ENCODE peak calls at places on chromosomes 3 and 15, in nine cellular contexts. One of them, this sample, is unnamed.

GRCh38 chr15:53910852-53911251 is 67.4 kb upstream of the UNC13C start:
- DNase-seq in right atrium auricular region: no peak
- DNase-seq in effector memory CD4-positive, alpha-beta T cell: no peak
- DNase-seq in heart left ventricle: no peak
- DNase-seq in fibroblast of lung: no peak
- DNase-seq in heart right ventricle: no peak
- DNase-seq in tibial artery: no peak
- DNase-seq in lung: no peak
- DNase-seq in endodermal cell: no peak
- DNase-seq in this sample: no peak

GRCh38 chr3:59482001-59482400 is 432.2 kb upstream of the CFAP20DC start:
- DNase-seq in right atrium auricular region: no peak
- DNase-seq in effector memory CD4-positive, alpha-beta T cell: no peak
- DNase-seq in heart left ventricle: no peak
- DNase-seq in fibroblast of lung: no peak
- DNase-seq in heart right ventricle: no peak
- DNase-seq in tibial artery: no peak
- DNase-seq in lung: no peak
- DNase-seq in endodermal cell: no peak
- DNase-seq in this sample: no peak

GRCh38 chr15:73727330-73728018 is 25.7 kb downstream of the INSYN1 start:
- DNase-seq in right atrium auricular region: no peak
- DNase-seq in effector memory CD4-positive, alpha-beta T cell: no peak
- DNase-seq in heart left ventricle: peak; percentile 68
- DNase-seq in fibroblast of lung: no peak
- DNase-seq in heart right ventricle: no peak
- DNase-seq in tibial artery: no peak
- DNase-seq in lung: no peak
- DNase-seq in endodermal cell: no peak
- DNase-seq in this sample: no peak

GRCh38 chr3:170423001-170423615 is 4.4 kb downstream of the CLDN11 start:
- DNase-seq in right atrium auricular region: no peak
- DNase-seq in effector memory CD4-positive, alpha-beta T cell: no peak
- DNase-seq in heart left ventricle: no peak
- DNase-seq in fibroblast of lung: no peak
- DNase-seq in heart right ventricle: no peak
- DNase-seq in tibial artery: no peak
- DNase-seq in lung: no peak
- DNase-seq in endodermal cell: no peak
- DNase-seq in this sample: no peak

GRCh38 chr3:58474348-58474911 is 17.5 kb upstream of the KCTD6 start:
- DNase-seq in right atrium auricular region: no peak
- DNase-seq in effector memory CD4-positive, alpha-beta T cell: no peak
- DNase-seq in heart left ventricle: no peak
- DNase-seq in fibroblast of lung: no peak
- DNase-seq in heart right ventricle: no peak
- DNase-seq in tibial artery: no peak
- DNase-seq in lung: no peak
- DNase-seq in endodermal cell: no peak
- DNase-seq in this sample: no peak

GRCh38 chr15:69145694-69146492 is 14.5 kb upstream of the GLCE start:
- DNase-seq in right atrium auricular region: no peak
- DNase-seq in effector memory CD4-positive, alpha-beta T cell: no peak
- DNase-seq in heart left ventricle: no peak
- DNase-seq in fibroblast of lung: peak; percentile 37
- DNase-seq in heart right ventricle: no peak
- DNase-seq in tibial artery: no peak
- DNase-seq in lung: no peak
- DNase-seq in endodermal cell: no peak
- DNase-seq in this sample: no peak

GRCh38 chr3:142209655-142210054 is 15.7 kb downstream of the GK5 start:
- DNase-seq in right atrium auricular region: no peak
- DNase-seq in effector memory CD4-positive, alpha-beta T cell: no peak
- DNase-seq in heart left ventricle: peak; percentile 56
- DNase-seq in fibroblast of lung: peak; percentile 88
- DNase-seq in heart right ventricle: no peak
- DNase-seq in tibial artery: peak; percentile 67
- DNase-seq in lung: no peak
- DNase-seq in endodermal cell: no peak
- DNase-seq in this sample: peak; percentile 62

GRCh38 chr3:64355473-64355872 is 130.2 kb upstream of the PRICKLE2 start:
- DNase-seq in right atrium auricular region: no peak
- DNase-seq in effector memory CD4-positive, alpha-beta T cell: no peak
- DNase-seq in heart left ventricle: no peak
- DNase-seq in fibroblast of lung: peak; percentile 46
- DNase-seq in heart right ventricle: no peak
- DNase-seq in tibial artery: no peak
- DNase-seq in lung: no peak
- DNase-seq in endodermal cell: no peak
- DNase-seq in this sample: peak; percentile 32

GRCh38 chr3:23659274-23659673 is 146.5 kb upstream of the UBE2E1 start:
- DNase-seq in right atrium auricular region: no peak
- DNase-seq in effector memory CD4-positive, alpha-beta T cell: no peak
- DNase-seq in heart left ventricle: no peak
- DNase-seq in fibroblast of lung: no peak
- DNase-seq in heart right ventricle: no peak
- DNase-seq in tibial artery: no peak
- DNase-seq in lung: no peak
- DNase-seq in endodermal cell: no peak
- DNase-seq in this sample: no peak

GRCh38 chr3:14377838-14378169 is 24.6 kb upstream of the SLC6A6 start:
- DNase-seq in right atrium auricular region: no peak
- DNase-seq in effector memory CD4-positive, alpha-beta T cell: no peak
- DNase-seq in heart left ventricle: peak; percentile 61
- DNase-seq in fibroblast of lung: no peak
- DNase-seq in heart right ventricle: no peak
- DNase-seq in tibial artery: no peak
- DNase-seq in lung: peak; percentile 57
- DNase-seq in endodermal cell: no peak
- DNase-seq in this sample: no peak

GRCh38 chr3:141239551-141240281 is 8.1 kb downstream of the PXYLP1 start:
- DNase-seq in right atrium auricular region: no peak
- DNase-seq in effector memory CD4-positive, alpha-beta T cell: no peak
- DNase-seq in heart left ventricle: no peak
- DNase-seq in fibroblast of lung: no peak
- DNase-seq in heart right ventricle: no peak
- DNase-seq in tibial artery: no peak
- DNase-seq in lung: no peak
- DNase-seq in endodermal cell: peak; percentile 34
- DNase-seq in this sample: no peak

GRCh38 chr3:46141807-46142206 is 66.3 kb downstream of the CCR1 start:
- DNase-seq in right atrium auricular region: no peak
- DNase-seq in effector memory CD4-positive, alpha-beta T cell: no peak
- DNase-seq in heart left ventricle: no peak
- DNase-seq in fibroblast of lung: no peak
- DNase-seq in heart right ventricle: no peak
- DNase-seq in tibial artery: no peak
- DNase-seq in lung: no peak
- DNase-seq in endodermal cell: no peak
- DNase-seq in this sample: no peak

GRCh38 chr3:26438325-26438940 is 184.1 kb upstream of the LRRC3B start:
- DNase-seq in right atrium auricular region: no peak
- DNase-seq in effector memory CD4-positive, alpha-beta T cell: no peak
- DNase-seq in heart left ventricle: no peak
- DNase-seq in fibroblast of lung: no peak
- DNase-seq in heart right ventricle: no peak
- DNase-seq in tibial artery: no peak
- DNase-seq in lung: no peak
- DNase-seq in endodermal cell: no peak
- DNase-seq in this sample: no peak

GRCh38 chr3:126083913-126084514 is at the start of gene SLC41A3:
- DNase-seq in right atrium auricular region: peak; percentile 83
- DNase-seq in effector memory CD4-positive, alpha-beta T cell: peak; percentile 76
- DNase-seq in heart left ventricle: peak; percentile 94
- DNase-seq in fibroblast of lung: peak; percentile 77
- DNase-seq in heart right ventricle: peak; percentile 94
- DNase-seq in tibial artery: peak; percentile 90
- DNase-seq in lung: peak; percentile 92
- DNase-seq in endodermal cell: peak; percentile 95
- DNase-seq in this sample: peak; percentile 86

GRCh38 chr3:128800241-128801187 is 74.5 kb downstream of the RAB7A start:
- DNase-seq in right atrium auricular region: no peak
- DNase-seq in effector memory CD4-positive, alpha-beta T cell: no peak
- DNase-seq in heart left ventricle: peak; percentile 77
- DNase-seq in fibroblast of lung: no peak
- DNase-seq in heart right ventricle: no peak
- DNase-seq in tibial artery: no peak
- DNase-seq in lung: no peak
- DNase-seq in endodermal cell: no peak
- DNase-seq in this sample: no peak

GRCh38 chr3:140816372-140816771 is 125.3 kb upstream of the SLC25A36 start:
- DNase-seq in right atrium auricular region: no peak
- DNase-seq in effector memory CD4-positive, alpha-beta T cell: no peak
- DNase-seq in heart left ventricle: no peak
- DNase-seq in fibroblast of lung: no peak
- DNase-seq in heart right ventricle: no peak
- DNase-seq in tibial artery: no peak
- DNase-seq in lung: no peak
- DNase-seq in endodermal cell: no peak
- DNase-seq in this sample: no peak

GRCh38 chr3:43043793-43044192 is 62.1 kb downstream of the POMGNT2 start:
- DNase-seq in right atrium auricular region: peak; percentile 26
- DNase-seq in effector memory CD4-positive, alpha-beta T cell: no peak
- DNase-seq in heart left ventricle: no peak
- DNase-seq in fibroblast of lung: no peak
- DNase-seq in heart right ventricle: no peak
- DNase-seq in tibial artery: no peak
- DNase-seq in lung: no peak
- DNase-seq in endodermal cell: peak; percentile 10
- DNase-seq in this sample: no peak

GRCh38 chr3:43043071-43043766 is 62.7 kb downstream of the POMGNT2 start:
- DNase-seq in right atrium auricular region: peak; percentile 51
- DNase-seq in effector memory CD4-positive, alpha-beta T cell: no peak
- DNase-seq in heart left ventricle: no peak
- DNase-seq in fibroblast of lung: no peak
- DNase-seq in heart right ventricle: no peak
- DNase-seq in tibial artery: no peak
- DNase-seq in lung: no peak
- DNase-seq in endodermal cell: no peak
- DNase-seq in this sample: no peak

GRCh38 chr3:43046583-43046982 is 59.3 kb downstream of the POMGNT2 start:
- DNase-seq in right atrium auricular region: peak; percentile 9
- DNase-seq in effector memory CD4-positive, alpha-beta T cell: no peak
- DNase-seq in heart left ventricle: no peak
- DNase-seq in fibroblast of lung: no peak
- DNase-seq in heart right ventricle: no peak
- DNase-seq in tibial artery: no peak
- DNase-seq in lung: peak; percentile 6
- DNase-seq in endodermal cell: no peak
- DNase-seq in this sample: no peak

GRCh38 chr3:43053291-43053690 is 52.6 kb downstream of the POMGNT2 start:
- DNase-seq in right atrium auricular region: peak; percentile 11
- DNase-seq in effector memory CD4-positive, alpha-beta T cell: no peak
- DNase-seq in heart left ventricle: no peak
- DNase-seq in fibroblast of lung: no peak
- DNase-seq in heart right ventricle: no peak
- DNase-seq in tibial artery: no peak
- DNase-seq in lung: no peak
- DNase-seq in endodermal cell: peak; percentile 34
- DNase-seq in this sample: no peak

GRCh38 chr3:43048470-43048869 is 57.4 kb downstream of the POMGNT2 start:
- DNase-seq in right atrium auricular region: peak; percentile 4
- DNase-seq in effector memory CD4-positive, alpha-beta T cell: no peak
- DNase-seq in heart left ventricle: no peak
- DNase-seq in fibroblast of lung: no peak
- DNase-seq in heart right ventricle: no peak
- DNase-seq in tibial artery: no peak
- DNase-seq in lung: no peak
- DNase-seq in endodermal cell: peak; percentile 8
- DNase-seq in this sample: no peak
- H3K9me3 ChIP-seq in right atrium auricular region: peaks cover 44% of the 10 kb centered on the region
- H3K9me3 ChIP-seq in effector memory CD4-positive, alpha-beta T cell: peaks cover 7% of the 10 kb centered on the region
- H3K9me3 ChIP-seq in heart left ventricle: peaks cover 36% of the 10 kb centered on the region
- H3K9me3 ChIP-seq in fibroblast of lung: no peaks in the 10 kb centered on the region
- H3K9me3 ChIP-seq in heart right ventricle: peaks cover 10% of the 10 kb centered on the region
- H3K9me3 ChIP-seq in tibial artery: peaks cover 50% of the 10 kb centered on the region
- H3K9me3 ChIP-seq in lung: peaks cover 21% of the 10 kb centered on the region
- H3K9me3 ChIP-seq in endodermal cell: peaks cover 79% of the 10 kb centered on the region
- H3K9me3 ChIP-seq in this sample: no peaks in the 10 kb centered on the region

GRCh38 chr15:25719101-25719985 is 143.8 kb downstream of the ATP10A start:
- DNase-seq in right atrium auricular region: no peak
- DNase-seq in effector memory CD4-positive, alpha-beta T cell: no peak
- DNase-seq in heart left ventricle: no peak
- DNase-seq in fibroblast of lung: no peak
- DNase-seq in heart right ventricle: no peak
- DNase-seq in tibial artery: no peak
- DNase-seq in lung: no peak
- DNase-seq in endodermal cell: peak; percentile 13
- DNase-seq in this sample: no peak
- H3K9me3 ChIP-seq in right atrium auricular region: no peaks in the 10 kb centered on the region
- H3K9me3 ChIP-seq in effector memory CD4-positive, alpha-beta T cell: no peaks in the 10 kb centered on the region
- H3K9me3 ChIP-seq in heart left ventricle: no peaks in the 10 kb centered on the region
- H3K9me3 ChIP-seq in fibroblast of lung: no peaks in the 10 kb centered on the region
- H3K9me3 ChIP-seq in heart right ventricle: no peaks in the 10 kb centered on the region
- H3K9me3 ChIP-seq in tibial artery: no peaks in the 10 kb centered on the region
- H3K9me3 ChIP-seq in lung: no peaks in the 10 kb centered on the region
- H3K9me3 ChIP-seq in endodermal cell: no peaks in the 10 kb centered on the region
- H3K9me3 ChIP-seq in this sample: no peaks in the 10 kb centered on the region

DNA sequence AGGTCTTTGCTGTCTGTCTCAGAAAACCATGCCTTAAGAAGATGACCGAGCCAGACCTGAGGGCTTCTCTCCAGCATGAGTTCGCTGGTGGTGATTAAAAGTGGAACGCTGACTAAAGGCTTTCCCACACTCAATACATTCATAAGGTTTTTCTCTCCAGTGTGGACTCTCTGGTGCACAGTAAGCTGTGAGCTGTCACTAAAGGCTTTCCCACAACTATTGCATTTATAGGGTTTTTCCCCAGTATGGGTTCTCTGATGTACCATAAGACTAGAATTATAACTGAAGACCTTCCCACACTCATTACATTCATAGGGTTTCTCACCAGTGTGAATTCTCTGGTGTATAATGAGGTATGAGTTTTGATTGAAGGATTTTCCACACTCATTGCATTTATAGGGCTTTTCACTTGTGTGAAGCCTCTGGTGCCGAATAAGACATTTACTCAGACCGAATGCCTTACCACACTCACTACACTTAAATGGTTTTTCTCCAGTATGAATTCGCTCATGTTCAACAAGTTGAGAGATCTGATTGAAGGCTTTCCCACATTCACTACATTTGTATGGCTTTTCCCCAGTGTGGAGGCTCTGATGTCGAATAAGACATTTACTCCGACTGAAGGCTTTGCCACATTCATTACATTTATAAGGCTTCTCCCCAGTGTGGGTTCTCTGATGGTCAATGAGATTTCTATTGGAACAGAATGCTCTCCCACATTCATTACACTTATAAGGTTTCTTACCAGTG is 21.9 kb upstream of the ZNF445 start:
- DNase-seq in right atrium auricular region: no peak
- DNase-seq in effector memory CD4-positive, alpha-beta T cell: no peak
- DNase-seq in heart left ventricle: no peak
- DNase-seq in fibroblast of lung: no peak
- DNase-seq in heart right ventricle: no peak
- DNase-seq in tibial artery: no peak
- DNase-seq in lung: no peak
- DNase-seq in endodermal cell: no peak
- DNase-seq in this sample: no peak
- H3K9me3 ChIP-seq in right atrium auricular region: peaks cover 45% of the 10 kb centered on the region
- H3K9me3 ChIP-seq in effector memory CD4-positive, alpha-beta T cell: peaks cover 19% of the 10 kb centered on the region
- H3K9me3 ChIP-seq in heart left ventricle: peaks cover 46% of the 10 kb centered on the region
- H3K9me3 ChIP-seq in fibroblast of lung: no peaks in the 10 kb centered on the region
- H3K9me3 ChIP-seq in heart right ventricle: peaks cover 8% of the 10 kb centered on the region
- H3K9me3 ChIP-seq in tibial artery: peaks cover 62% of the 10 kb centered on the region
- H3K9me3 ChIP-seq in lung: peaks cover 22% of the 10 kb centered on the region
- H3K9me3 ChIP-seq in endodermal cell: peaks cover 61% of the 10 kb centered on the region
- H3K9me3 ChIP-seq in this sample: no peaks in the 10 kb centered on the region

GRCh38 chr15:24747376-24747775 is 71.8 kb downstream of the NPAP1 start:
- DNase-seq in right atrium auricular region: no peak
- DNase-seq in effector memory CD4-positive, alpha-beta T cell: no peak
- DNase-seq in heart left ventricle: no peak
- DNase-seq in fibroblast of lung: no peak
- DNase-seq in heart right ventricle: no peak
- DNase-seq in tibial artery: no peak
- DNase-seq in lung: no peak
- DNase-seq in endodermal cell: no peak
- DNase-seq in this sample: no peak
- H3K9me3 ChIP-seq in right atrium auricular region: peaks cover 6% of the 10 kb centered on the region
- H3K9me3 ChIP-seq in effector memory CD4-positive, alpha-beta T cell: peaks cover 3% of the 10 kb centered on the region
- H3K9me3 ChIP-seq in heart left ventricle: peaks cover 3% of the 10 kb centered on the region
- H3K9me3 ChIP-seq in fibroblast of lung: no peaks in the 10 kb centered on the region
- H3K9me3 ChIP-seq in heart right ventricle: no peaks in the 10 kb centered on the region
- H3K9me3 ChIP-seq in tibial artery: no peaks in the 10 kb centered on the region
- H3K9me3 ChIP-seq in lung: no peaks in the 10 kb centered on the region
- H3K9me3 ChIP-seq in endodermal cell: peaks cover 56% of the 10 kb centered on the region
- H3K9me3 ChIP-seq in this sample: no peaks in the 10 kb centered on the region

This sample was measured in ovary.